ENCODE peak calls at places on chromosomes 6 and 20, in five cellular contexts. G is K562, V is AG04450, Q is GM06990, T is HL-60. D is an unnamed sample.

GRCh38 chr6:169188051-169188863 is 65.4 kb downstream of the THBS2 start:
- DNase-seq in G (no peak), V (peak; percentile 94), Q (no peak), T (no peak), D (no peak)

GRCh38 chr6:90429713-90430112 is 133.1 kb upstream of the BACH2 start:
- DNase-seq in G (no peak), V (no peak), Q (no peak), T (no peak), D (no peak)

GRCh38 chr6:1651362-1651761 is 41.6 kb downstream of the FOXC1 start:
- DNase-seq in G (no peak), V (no peak), Q (no peak), T (no peak), D (no peak)

GRCh38 chr6:134196568-134197301 is 121.2 kb downstream of the SGK1 start:
- DNase-seq in G (peak; percentile 38), V (no peak), Q (peak; percentile 31), T (no peak), D (no peak)

GRCh38 chr6:108667984-108668383 is 107.3 kb downstream of the FOXO3 start:
- DNase-seq in G (no peak), V (no peak), Q (no peak), T (no peak), D (no peak)

GRCh38 chr6:71454083-71454482 is 165.5 kb downstream of the OGFRL1 start:
- DNase-seq in G (no peak), V (no peak), Q (no peak), T (peak; percentile 26), D (no peak)

GRCh38 chr6:10529231-10529801 is 8.2 kb downstream of the GCNT2 start:
- DNase-seq in G (no peak), V (no peak), Q (no peak), T (no peak), D (no peak)

GRCh38 chr6:110039364-110039995 is 61.4 kb downstream of the GPR6 start:
- DNase-seq in G (peak; percentile 66), V (peak; percentile 79), Q (peak; percentile 70), T (peak; percentile 62), D (peak; percentile 85)

GRCh38 chr6:161423271-161423670 is 149.4 kb upstream of the AGPAT4 start:
- DNase-seq in G (no peak), V (no peak), Q (no peak), T (no peak), D (no peak)

GRCh38 chr20:34578040-34578439 is 19.5 kb downstream of the MAP1LC3A start:
- DNase-seq in G (no peak), V (no peak), Q (no peak), T (no peak), D (no peak)

GRCh38 chr20:51563597-51564332 is 21.2 kb upstream of the NFATC2 start:
- DNase-seq in G (peak; percentile 81), V (peak; percentile 51), Q (no peak), T (no peak), D (peak; percentile 24)

GRCh38 chr6:47922391-47922790 is 140.6 kb downstream of the OPN5 start:
- DNase-seq in G (no peak), V (no peak), Q (no peak), T (no peak), D (no peak)

GRCh38 chr20:57609842-57610167 is 10.4 kb downstream of the ZBP1 start:
- DNase-seq in G (no peak), V (no peak), Q (no peak), T (no peak), D (no peak)
- TF ChIP-seq CTCF in G (no peak), V (peak; percentile 10), Q (no peak), T (no peak), D (peak; percentile 36)

GRCh38 chr6:150406948-150407347 is 38.1 kb downstream of the IYD start:
- DNase-seq in G (no peak), V (no peak), Q (no peak), T (no peak), D (no peak)
- H3K4me3 ChIP-seq in G (no peak overlapping the region), V (no peak overlapping the region), Q (no peak overlapping the region), T (no peak overlapping the region), D (no peak overlapping the region)

GRCh38 chr6:112439416-112439815 is 92.3 kb downstream of the RFPL4B start:
- DNase-seq in G (no peak), V (no peak), Q (no peak), T (no peak), D (no peak)

GRCh38 chr6:112443118-112443641 is 96.0 kb downstream of the RFPL4B start:
- DNase-seq in G (no peak), V (no peak), Q (no peak), T (no peak), D (no peak)

GRCh38 chr6:112441607-112442006 is 94.5 kb downstream of the RFPL4B start:
- DNase-seq in G (no peak), V (no peak), Q (no peak), T (no peak), D (no peak)

GRCh38 chr6:112439010-112439409 is 91.9 kb downstream of the RFPL4B start:
- DNase-seq in G (no peak), V (no peak), Q (no peak), T (no peak), D (no peak)

DNA sequence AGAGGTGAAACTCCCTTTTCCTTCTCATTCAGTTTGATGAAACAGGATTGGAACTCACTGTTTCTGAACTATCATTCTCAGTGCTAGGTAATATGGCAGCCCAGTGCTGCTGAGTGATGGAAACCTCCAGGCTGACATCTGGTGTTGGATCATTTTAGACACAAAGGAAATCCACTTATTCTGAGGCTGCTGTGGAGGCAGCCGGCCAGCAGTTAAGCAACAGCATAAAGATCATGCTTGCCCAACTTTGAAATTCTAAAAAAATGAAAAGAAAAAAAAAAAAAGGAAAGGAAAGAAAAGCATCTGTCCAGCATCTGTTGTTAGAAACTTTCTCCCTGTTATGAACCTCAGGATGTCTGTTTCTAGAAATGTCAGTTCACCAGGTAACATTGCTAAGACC is 96.5 kb downstream of the RFPL4B start:
- DNase-seq in G (no peak), V (peak; percentile 53), Q (no peak), T (no peak), D (no peak)
- TF ChIP-seq CTCF in G (no peak), V (peak; percentile 16), Q (no peak), T (no peak), D (peak; percentile 8)

GRCh38 chr6:33850294-33850693 is 46.5 kb upstream of the MLN start:
- DNase-seq in G (no peak), V (no peak), Q (no peak), T (no peak), D (no peak)
- H3K4me3 ChIP-seq in G (no peak overlapping the region), V (no peak overlapping the region), Q (no peak overlapping the region), T (no peak overlapping the region), D (no peak overlapping the region)

DNA sequence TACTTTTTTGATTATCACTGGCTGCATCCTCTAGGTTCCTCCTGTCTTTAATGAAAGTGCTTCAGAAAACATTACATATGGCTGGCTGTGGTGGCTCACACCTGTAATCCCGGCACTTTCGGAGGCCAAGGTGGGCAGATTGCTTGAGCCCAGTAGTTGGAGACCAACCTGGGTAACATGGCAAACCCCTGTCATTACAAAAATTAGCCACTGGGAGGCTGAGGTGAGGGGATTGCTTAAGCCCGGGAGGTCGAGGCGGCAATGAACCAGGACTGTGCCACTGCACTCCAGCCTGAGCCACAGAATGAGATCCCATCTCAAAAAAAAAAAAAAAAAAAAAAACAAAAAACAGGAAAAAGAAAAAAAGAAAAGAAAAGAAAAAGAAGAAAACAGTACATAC is 35.3 kb downstream of the BEND3 start:
- DNase-seq in G (no peak), V (no peak), Q (no peak), T (peak; percentile 26), D (peak; percentile 38)
- TF ChIP-seq CTCF in G (peak; percentile 30), V (peak; percentile 32), Q (peak; percentile 28), T (no peak), D (peak; percentile 44)

DNA sequence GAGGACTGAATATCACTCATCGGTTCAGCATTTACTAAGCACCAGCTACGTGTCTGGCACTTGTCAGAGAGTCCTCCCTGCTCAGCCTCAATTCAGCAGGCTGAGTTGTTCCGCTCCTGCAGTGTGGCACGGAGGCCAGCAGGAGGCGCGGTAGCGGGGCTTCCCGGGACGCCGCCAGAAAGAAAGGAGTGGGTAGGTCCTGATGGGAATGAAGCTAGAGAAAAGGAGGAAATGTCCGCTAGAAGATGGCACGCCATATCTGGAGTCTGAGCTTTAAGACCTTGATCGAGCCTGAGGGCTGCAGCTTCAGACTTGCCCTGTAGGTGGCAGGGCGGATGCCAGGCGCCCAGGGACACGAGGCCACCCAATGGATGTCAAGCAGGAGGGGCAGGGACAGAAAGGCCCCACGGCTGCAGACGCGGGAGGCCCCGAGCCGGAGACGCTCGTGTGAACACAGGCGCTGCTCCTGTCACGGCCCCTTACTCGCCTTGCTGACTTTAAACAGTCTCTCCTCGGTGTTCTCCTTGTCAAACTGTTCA is 18.7 kb downstream of the SERPINB6 start:
- DNase-seq in G (peak; percentile 75), V (peak; percentile 75), Q (peak; percentile 62), T (peak; percentile 26), D (peak; percentile 85)
- H3K4me3 ChIP-seq in G (no peak overlapping the region), V (peak overlapping the region; percentile 11), Q (no peak overlapping the region), T (no peak overlapping the region), D (peak overlapping the region; percentile 35)

D was measured in BE2C.